ENCODE peak calls at places on chromosomes 16 and 17, in six cellular contexts. H is bronchial epithelial cell, W is colonic mucosa, K is PC-9, U is amniotic stem cell, B is GM06990. E is an unnamed sample.

GRCh38 chr16:69088684-69089083 is 16.8 kb upstream of the HAS3 start:
- DNase-seq in W (no peak), K (no peak), H (no peak), U (no peak), B (no peak), E (no peak)

GRCh38 chr17:17580662-17581470 is 10.6 kb downstream of the PEMT start:
- DNase-seq in U (no peak), K (peak), B (no peak), W (no peak), H (no peak), E (peak)

GRCh38 chr17:20997711-20998570 is 44.9 kb downstream of the USP22 start:
- DNase-seq in U (no peak), W (no peak), B (no peak), H (no peak), K (no peak), E (no peak)

GRCh38 chr17:73901661-73902415 is 257.6 kb upstream of the SDK2 start:
- DNase-seq in B (no peak), H (no peak), W (peak), U (no peak), K (no peak), E (no peak)

GRCh38 chr17:60371818-60372510 is 20.0 kb downstream of the USP32 start:
- DNase-seq in K (no peak), B (no peak), W (no peak), H (peak), U (no peak), E (peak)

GRCh38 chr17:41785876-41786226 is 660 bp downstream of the JUP start:
- DNase-seq in W (peak), U (no peak), K (peak), H (peak), B (no peak), E (no peak)

GRCh38 chr16:54430491-54431030 is 144.0 kb upstream of the IRX3 start:
- DNase-seq in U (peak), K (peak), H (peak), B (no peak), W (no peak), E (no peak)

GRCh38 chr16:48054881-48055601 is 100.8 kb downstream of the ABCC12 start:
- DNase-seq in H (peak), B (peak), W (peak), K (no peak), U (peak), E (peak)

GRCh38 chr16:47162670-47163420 is 19.1 kb upstream of the NETO2 start:
- DNase-seq in U (no peak), K (no peak), B (no peak), W (no peak), H (no peak), E (no peak)

GRCh38 chr17:78781339-78782304 is at the start of gene CYTH1:
- DNase-seq in H (no peak), K (no peak), B (peak), U (no peak), W (peak), E (no peak)

GRCh38 chr16:11045441-11045840 is 101.1 kb downstream of the CLEC16A start:
- DNase-seq in K (no peak), H (no peak), U (no peak), W (no peak), B (no peak), E (no peak)

GRCh38 chr16:85415196-85415988 is 197.7 kb upstream of the GSE1 start:
- DNase-seq in H (no peak), U (no peak), W (no peak), B (no peak), K (no peak), E (no peak)

GRCh38 chr16:6667393-6667792 is 665.3 kb upstream of the RBFOX1 start:
- DNase-seq in H (no peak), W (no peak), K (no peak), U (no peak), B (no peak), E (no peak)

GRCh38 chr16:734981-735881 is 5.6 kb downstream of the CIAO3 start:
- DNase-seq in K (peak), U (no peak), H (no peak), B (no peak), W (no peak), E (no peak)

GRCh38 chr16:14146445-14146844 is 75.3 kb downstream of the MRTFB start:
- DNase-seq in B (no peak), U (no peak), H (no peak), K (no peak), W (no peak), E (no peak)

GRCh38 chr16:67943619-67944503 is at the start of gene LCAT:
- DNase-seq in B (peak), W (no peak), H (no peak), U (no peak), K (no peak), E (no peak)

GRCh38 chr16:68040506-68041288 is 17.6 kb downstream of the DUS2 start:
- DNase-seq in U (peak), H (peak), W (peak), B (peak), K (peak), E (peak)

GRCh38 chr17:58414596-58414997 is 2.7 kb downstream of the RNF43 start:
- DNase-seq in W (no peak), U (no peak), K (peak), B (no peak), H (peak), E (peak)

GRCh38 chr16:69482410-69482951 is 58.1 kb downstream of the CYB5B start:
- DNase-seq in K (no peak), U (no peak), W (peak), H (no peak), B (no peak), E (peak)

GRCh38 chr17:75244133-75244866 is 17.1 kb downstream of the GGA3 start:
- DNase-seq in K (no peak), U (no peak), H (no peak), W (no peak), B (no peak), E (no peak)

GRCh38 chr17:41402161-41402560 is 4.8 kb upstream of the KRT31 start:
- DNase-seq in U (no peak), K (no peak), W (no peak), B (no peak), H (no peak), E (peak)

GRCh38 chr17:35372846-35373531 is 432 bp downstream of the SLFN11 start:
- DNase-seq in B (peak), H (no peak), W (peak), K (peak), U (no peak), E (peak)

E was measured in renal cortical epithelial cell.